ENCODE peak calls at places on chromosomes 5 and 9, in nine cellular contexts. One of them, this sample, is unnamed.

GRCh38 chr5:153403470-153403869 is 87.0 kb upstream of the GRIA1 start:
- DNase-seq in stomach: no peak
- DNase-seq in A549: no peak
- DNase-seq in IMR-90: no peak
- DNase-seq in heart left ventricle: no peak
- DNase-seq in CD8-positive, alpha-beta memory T cell: no peak
- DNase-seq in OCI-LY7: no peak
- DNase-seq in uterus: no peak
- DNase-seq in heart right ventricle: no peak
- DNase-seq in this sample: no peak

GRCh38 chr5:176803943-176804498 is 6.3 kb upstream of the UNC5A start:
- DNase-seq in IMR-90: peak; percentile 26
- DNase-seq in OCI-LY7: peak; percentile 15
- DNase-seq in heart right ventricle: no peak
- DNase-seq in uterus: no peak
- DNase-seq in CD8-positive, alpha-beta memory T cell: no peak
- DNase-seq in heart left ventricle: no peak
- DNase-seq in stomach: no peak
- DNase-seq in A549: no peak
- DNase-seq in this sample: no peak

GRCh38 chr9:82466616-82467251 is 478.2 kb downstream of the SPATA31D1 start:
- DNase-seq in IMR-90: peak; percentile 4
- DNase-seq in heart left ventricle: no peak
- DNase-seq in A549: no peak
- DNase-seq in uterus: no peak
- DNase-seq in CD8-positive, alpha-beta memory T cell: no peak
- DNase-seq in stomach: no peak
- DNase-seq in OCI-LY7: peak; percentile 4
- DNase-seq in heart right ventricle: peak; percentile 11
- DNase-seq in this sample: no peak

GRCh38 chr5:87233122-87233521 is 34.6 kb upstream of the RASA1 start:
- DNase-seq in uterus: no peak
- DNase-seq in A549: no peak
- DNase-seq in heart left ventricle: no peak
- DNase-seq in OCI-LY7: no peak
- DNase-seq in heart right ventricle: no peak
- DNase-seq in CD8-positive, alpha-beta memory T cell: no peak
- DNase-seq in IMR-90: no peak
- DNase-seq in stomach: no peak
- DNase-seq in this sample: no peak

GRCh38 chr5:135832263-135832555 is 2.3 kb upstream of the SLC25A48 start:
- DNase-seq in uterus: no peak
- DNase-seq in stomach: no peak
- DNase-seq in CD8-positive, alpha-beta memory T cell: no peak
- DNase-seq in OCI-LY7: no peak
- DNase-seq in IMR-90: no peak
- DNase-seq in A549: no peak
- DNase-seq in heart left ventricle: no peak
- DNase-seq in heart right ventricle: no peak
- DNase-seq in this sample: peak; percentile 56

GRCh38 chr5:83509535-83509934 is 38.0 kb downstream of the VCAN start:
- DNase-seq in CD8-positive, alpha-beta memory T cell: no peak
- DNase-seq in A549: no peak
- DNase-seq in uterus: peak; percentile 26
- DNase-seq in stomach: no peak
- DNase-seq in IMR-90: peak; percentile 71
- DNase-seq in heart right ventricle: no peak
- DNase-seq in OCI-LY7: no peak
- DNase-seq in heart left ventricle: peak; percentile 63
- DNase-seq in this sample: no peak

GRCh38 chr9:16023466-16023865 is 470.6 kb downstream of the CCDC171 start:
- DNase-seq in CD8-positive, alpha-beta memory T cell: no peak
- DNase-seq in stomach: no peak
- DNase-seq in heart right ventricle: no peak
- DNase-seq in OCI-LY7: no peak
- DNase-seq in uterus: no peak
- DNase-seq in A549: no peak
- DNase-seq in heart left ventricle: no peak
- DNase-seq in IMR-90: peak; percentile 84
- DNase-seq in this sample: no peak

GRCh38 chr5:146745937-146746577 is 132.5 kb downstream of the PPP2R2B start:
- DNase-seq in IMR-90: no peak
- DNase-seq in A549: no peak
- DNase-seq in OCI-LY7: no peak
- DNase-seq in heart right ventricle: no peak
- DNase-seq in uterus: no peak
- DNase-seq in stomach: no peak
- DNase-seq in CD8-positive, alpha-beta memory T cell: no peak
- DNase-seq in heart left ventricle: no peak
- DNase-seq in this sample: no peak

GRCh38 chr9:134877541-134877940 is 3.1 kb upstream of the FCN2 start:
- DNase-seq in A549: no peak
- DNase-seq in CD8-positive, alpha-beta memory T cell: no peak
- DNase-seq in stomach: no peak
- DNase-seq in heart right ventricle: no peak
- DNase-seq in IMR-90: no peak
- DNase-seq in uterus: no peak
- DNase-seq in OCI-LY7: no peak
- DNase-seq in heart left ventricle: no peak
- DNase-seq in this sample: peak; percentile 49

GRCh38 chr5:126414874-126415502 is 8.2 kb upstream of the GRAMD2B start:
- DNase-seq in heart left ventricle: peak; percentile 71
- DNase-seq in uterus: peak; percentile 79
- DNase-seq in stomach: no peak
- DNase-seq in IMR-90: peak; percentile 77
- DNase-seq in heart right ventricle: no peak
- DNase-seq in OCI-LY7: no peak
- DNase-seq in A549: no peak
- DNase-seq in CD8-positive, alpha-beta memory T cell: no peak
- DNase-seq in this sample: no peak

GRCh38 chr9:25681270-25681669 is 3.0 kb upstream of the TUSC1 start:
- DNase-seq in OCI-LY7: no peak
- DNase-seq in heart left ventricle: no peak
- DNase-seq in CD8-positive, alpha-beta memory T cell: no peak
- DNase-seq in uterus: no peak
- DNase-seq in stomach: no peak
- DNase-seq in heart right ventricle: no peak
- DNase-seq in IMR-90: peak; percentile 86
- DNase-seq in A549: no peak
- DNase-seq in this sample: no peak

GRCh38 chr5:5126444-5126843 is 13.7 kb upstream of the ADAMTS16 start:
- DNase-seq in heart right ventricle: no peak
- DNase-seq in CD8-positive, alpha-beta memory T cell: no peak
- DNase-seq in uterus: no peak
- DNase-seq in heart left ventricle: no peak
- DNase-seq in OCI-LY7: no peak
- DNase-seq in stomach: no peak
- DNase-seq in IMR-90: no peak
- DNase-seq in A549: peak; percentile 37
- DNase-seq in this sample: no peak

GRCh38 chr9:111287127-111287526 is 42.9 kb downstream of the OR2K2 start:
- DNase-seq in heart left ventricle: no peak
- DNase-seq in uterus: no peak
- DNase-seq in CD8-positive, alpha-beta memory T cell: no peak
- DNase-seq in stomach: no peak
- DNase-seq in IMR-90: peak; percentile 82
- DNase-seq in A549: no peak
- DNase-seq in OCI-LY7: no peak
- DNase-seq in heart right ventricle: no peak
- DNase-seq in this sample: no peak

GRCh38 chr9:127873886-127874285 is 3.6 kb downstream of the AK1 start:
- DNase-seq in A549: no peak
- DNase-seq in heart right ventricle: peak; percentile 86
- DNase-seq in CD8-positive, alpha-beta memory T cell: no peak
- DNase-seq in uterus: peak; percentile 79
- DNase-seq in IMR-90: no peak
- DNase-seq in heart left ventricle: peak; percentile 83
- DNase-seq in stomach: peak; percentile 90
- DNase-seq in OCI-LY7: no peak
- DNase-seq in this sample: peak; percentile 89

GRCh38 chr5:98734646-98735045 is 38.8 kb upstream of the RGMB start:
- DNase-seq in uterus: no peak
- DNase-seq in stomach: no peak
- DNase-seq in A549: no peak
- DNase-seq in heart left ventricle: no peak
- DNase-seq in heart right ventricle: no peak
- DNase-seq in CD8-positive, alpha-beta memory T cell: no peak
- DNase-seq in OCI-LY7: peak; percentile 2
- DNase-seq in IMR-90: no peak
- DNase-seq in this sample: no peak

GRCh38 chr5:14263700-14264099 is 120.6 kb downstream of the TRIO start:
- DNase-seq in IMR-90: no peak
- DNase-seq in heart right ventricle: no peak
- DNase-seq in OCI-LY7: peak; percentile 63
- DNase-seq in heart left ventricle: no peak
- DNase-seq in CD8-positive, alpha-beta memory T cell: no peak
- DNase-seq in A549: no peak
- DNase-seq in uterus: no peak
- DNase-seq in stomach: no peak
- DNase-seq in this sample: no peak
- H3K27ac ChIP-seq in IMR-90: peak overlapping the region; percentile 45
- H3K27ac ChIP-seq in heart right ventricle: no peak overlapping the region
- H3K27ac ChIP-seq in OCI-LY7: peak overlapping the region; percentile 14
- H3K27ac ChIP-seq in heart left ventricle: no peak overlapping the region
- H3K27ac ChIP-seq in CD8-positive, alpha-beta memory T cell: no peak overlapping the region
- H3K27ac ChIP-seq in A549: peak overlapping the region; percentile 78
- H3K27ac ChIP-seq in uterus: peak overlapping the region; percentile 60
- H3K27ac ChIP-seq in stomach: no peak overlapping the region
- H3K27ac ChIP-seq in this sample: no peak overlapping the region

DNA sequence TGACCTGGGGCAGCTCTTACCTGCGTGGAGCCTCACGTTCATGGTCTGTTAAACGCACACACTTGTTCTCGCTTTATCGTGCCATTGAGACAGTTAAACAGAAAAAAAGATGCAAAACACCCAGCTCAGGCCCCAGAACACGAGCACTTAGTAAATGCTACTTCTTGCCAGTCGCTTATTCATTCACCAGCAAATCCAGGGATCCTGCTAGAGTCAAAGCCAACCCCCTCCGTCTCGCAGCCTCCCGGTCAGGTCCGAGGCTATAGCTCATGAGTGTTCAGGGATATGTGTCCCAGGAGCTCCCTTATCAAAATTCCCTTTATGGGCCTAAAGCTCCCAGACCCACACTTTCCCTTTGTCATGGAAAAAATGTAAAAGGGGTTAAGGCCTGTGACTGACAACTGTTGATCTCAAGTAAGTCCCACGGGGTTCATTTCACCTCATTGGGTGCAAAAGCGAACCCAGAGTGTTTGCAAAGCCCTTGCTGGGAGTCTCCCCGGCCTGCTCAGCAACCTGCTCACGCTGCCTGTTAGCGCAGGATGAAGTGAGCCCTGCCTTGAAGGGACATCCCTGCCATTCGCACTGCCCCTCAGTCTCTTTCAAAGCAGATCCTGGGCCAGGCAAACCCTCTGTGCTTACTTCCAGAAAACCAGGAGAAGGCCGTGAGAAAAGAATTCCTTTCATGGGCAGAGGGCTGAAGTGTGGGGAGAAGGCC is 40.7 kb downstream of the HRH2 start:
- DNase-seq in heart right ventricle: no peak
- DNase-seq in A549: no peak
- DNase-seq in heart left ventricle: no peak
- DNase-seq in uterus: no peak
- DNase-seq in IMR-90: no peak
- DNase-seq in CD8-positive, alpha-beta memory T cell: no peak
- DNase-seq in stomach: no peak
- DNase-seq in OCI-LY7: no peak
- DNase-seq in this sample: no peak
- H3K27ac ChIP-seq in heart right ventricle: no peak overlapping the region
- H3K27ac ChIP-seq in A549: no peak overlapping the region
- H3K27ac ChIP-seq in heart left ventricle: no peak overlapping the region
- H3K27ac ChIP-seq in uterus: no peak overlapping the region
- H3K27ac ChIP-seq in IMR-90: no peak overlapping the region
- H3K27ac ChIP-seq in CD8-positive, alpha-beta memory T cell: no peak overlapping the region
- H3K27ac ChIP-seq in stomach: no peak overlapping the region
- H3K27ac ChIP-seq in OCI-LY7: no peak overlapping the region
- H3K27ac ChIP-seq in this sample: peak overlapping the region; percentile 16

GRCh38 chr5:139284295-139284694 is 9.2 kb upstream of the MATR3 start:
- DNase-seq in heart right ventricle: no peak
- DNase-seq in A549: no peak
- DNase-seq in IMR-90: no peak
- DNase-seq in CD8-positive, alpha-beta memory T cell: no peak
- DNase-seq in heart left ventricle: no peak
- DNase-seq in uterus: no peak
- DNase-seq in OCI-LY7: no peak
- DNase-seq in stomach: no peak
- DNase-seq in this sample: no peak

GRCh38 chr5:139285651-139286392 is 7.7 kb upstream of the MATR3 start:
- DNase-seq in OCI-LY7: no peak
- DNase-seq in IMR-90: no peak
- DNase-seq in A549: no peak
- DNase-seq in heart left ventricle: no peak
- DNase-seq in CD8-positive, alpha-beta memory T cell: no peak
- DNase-seq in uterus: no peak
- DNase-seq in stomach: no peak
- DNase-seq in heart right ventricle: no peak
- DNase-seq in this sample: no peak

GRCh38 chr5:139283252-139284166 is 10.0 kb upstream of the MATR3 start:
- DNase-seq in CD8-positive, alpha-beta memory T cell: no peak
- DNase-seq in heart right ventricle: no peak
- DNase-seq in stomach: no peak
- DNase-seq in A549: no peak
- DNase-seq in heart left ventricle: no peak
- DNase-seq in IMR-90: no peak
- DNase-seq in uterus: no peak
- DNase-seq in OCI-LY7: no peak
- DNase-seq in this sample: no peak

GRCh38 chr5:139291051-139291450 is 2.5 kb upstream of the MATR3 start:
- DNase-seq in A549: no peak
- DNase-seq in uterus: no peak
- DNase-seq in heart right ventricle: no peak
- DNase-seq in heart left ventricle: no peak
- DNase-seq in stomach: no peak
- DNase-seq in CD8-positive, alpha-beta memory T cell: no peak
- DNase-seq in IMR-90: no peak
- DNase-seq in OCI-LY7: no peak
- DNase-seq in this sample: no peak

GRCh38 chr5:139287890-139288635 is 5.5 kb upstream of the MATR3 start:
- DNase-seq in uterus: no peak
- DNase-seq in stomach: no peak
- DNase-seq in IMR-90: no peak
- DNase-seq in heart left ventricle: no peak
- DNase-seq in A549: no peak
- DNase-seq in heart right ventricle: no peak
- DNase-seq in OCI-LY7: peak; percentile 50
- DNase-seq in CD8-positive, alpha-beta memory T cell: no peak
- DNase-seq in this sample: no peak
- H3K27ac ChIP-seq in uterus: no peak overlapping the region
- H3K27ac ChIP-seq in stomach: no peak overlapping the region
- H3K27ac ChIP-seq in IMR-90: no peak overlapping the region
- H3K27ac ChIP-seq in heart left ventricle: no peak overlapping the region
- H3K27ac ChIP-seq in A549: no peak overlapping the region
- H3K27ac ChIP-seq in heart right ventricle: no peak overlapping the region
- H3K27ac ChIP-seq in OCI-LY7: peak overlapping the region; percentile 19
- H3K27ac ChIP-seq in CD8-positive, alpha-beta memory T cell: no peak overlapping the region
- H3K27ac ChIP-seq in this sample: no peak overlapping the region

DNA sequence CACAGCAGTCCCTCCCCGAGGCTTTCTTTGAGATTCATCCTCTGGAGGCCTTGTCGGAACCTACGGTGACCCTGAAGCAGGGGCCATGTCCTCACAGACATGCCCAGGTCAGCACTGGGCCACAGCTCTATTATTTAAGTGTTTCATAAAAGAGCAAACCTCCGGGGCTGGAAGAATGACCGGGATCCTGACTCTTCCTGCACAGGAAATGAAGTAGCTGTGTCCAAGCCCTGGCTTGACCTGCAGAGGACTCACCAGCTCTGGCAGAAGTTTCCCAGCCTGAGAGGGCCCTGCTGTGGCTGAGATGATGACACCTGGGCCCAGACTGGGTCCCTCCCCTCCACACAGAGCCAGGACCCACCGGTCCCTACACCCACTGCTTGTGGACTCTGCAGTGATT is 72.3 kb downstream of the PCDH1 start:
- DNase-seq in IMR-90: no peak
- DNase-seq in A549: no peak
- DNase-seq in stomach: no peak
- DNase-seq in heart right ventricle: peak; percentile 29
- DNase-seq in uterus: peak; percentile 57
- DNase-seq in OCI-LY7: no peak
- DNase-seq in heart left ventricle: peak; percentile 67
- DNase-seq in CD8-positive, alpha-beta memory T cell: no peak
- DNase-seq in this sample: no peak
- H3K27ac ChIP-seq in IMR-90: no peak overlapping the region
- H3K27ac ChIP-seq in A549: no peak overlapping the region
- H3K27ac ChIP-seq in stomach: peak overlapping the region; percentile 36
- H3K27ac ChIP-seq in heart right ventricle: peak overlapping the region; percentile 81
- H3K27ac ChIP-seq in uterus: peak overlapping the region; percentile 16
- H3K27ac ChIP-seq in OCI-LY7: no peak overlapping the region
- H3K27ac ChIP-seq in heart left ventricle: peak overlapping the region; percentile 69
- H3K27ac ChIP-seq in CD8-positive, alpha-beta memory T cell: no peak overlapping the region
- H3K27ac ChIP-seq in this sample: no peak overlapping the region